ENCODE peak calls at places on chromosome 7, in seven cellular contexts. One of them, this sample, is unnamed.

GRCh38 chr7:12623885-12624498 is 53.5 kb downstream of the SCIN start:
- DNase-seq in lower leg skin: no peak
- DNase-seq in ovary: no peak
- DNase-seq in Peyer's patch: no peak
- DNase-seq in transverse colon: no peak
- DNase-seq in A549: peak; percentile 21
- DNase-seq in stomach: no peak
- DNase-seq in this sample: no peak

GRCh38 chr7:26444554-26444953 is 152.9 kb downstream of the SNX10 start:
- DNase-seq in Peyer's patch: no peak
- DNase-seq in lower leg skin: no peak
- DNase-seq in stomach: no peak
- DNase-seq in A549: no peak
- DNase-seq in ovary: no peak
- DNase-seq in transverse colon: no peak
- DNase-seq in this sample: no peak

GRCh38 chr7:14229047-14229446 is 239.6 kb upstream of the ETV1 start:
- DNase-seq in transverse colon: no peak
- DNase-seq in Peyer's patch: no peak
- DNase-seq in stomach: no peak
- DNase-seq in A549: no peak
- DNase-seq in lower leg skin: no peak
- DNase-seq in ovary: no peak
- DNase-seq in this sample: no peak

GRCh38 chr7:66697451-66698438 is 42.8 kb upstream of the RABGEF1 start:
- DNase-seq in lower leg skin: no peak
- DNase-seq in stomach: no peak
- DNase-seq in ovary: peak; percentile 55
- DNase-seq in Peyer's patch: no peak
- DNase-seq in A549: no peak
- DNase-seq in transverse colon: no peak
- DNase-seq in this sample: peak; percentile 65

GRCh38 chr7:92872701-92873100 is 36.3 kb upstream of the CDK6 start:
- DNase-seq in ovary: no peak
- DNase-seq in A549: no peak
- DNase-seq in Peyer's patch: no peak
- DNase-seq in lower leg skin: no peak
- DNase-seq in transverse colon: no peak
- DNase-seq in stomach: no peak
- DNase-seq in this sample: no peak

GRCh38 chr7:1368682-1369571 is 90.3 kb downstream of the MICALL2 start:
- DNase-seq in stomach: no peak
- DNase-seq in lower leg skin: no peak
- DNase-seq in A549: peak; percentile 83
- DNase-seq in Peyer's patch: no peak
- DNase-seq in transverse colon: no peak
- DNase-seq in ovary: no peak
- DNase-seq in this sample: no peak

GRCh38 chr7:6271694-6272371 is 591 bp downstream of the CYTH3 start:
- DNase-seq in Peyer's patch: peak; percentile 16
- DNase-seq in ovary: peak; percentile 52
- DNase-seq in transverse colon: peak; percentile 28
- DNase-seq in lower leg skin: no peak
- DNase-seq in A549: peak; percentile 25
- DNase-seq in stomach: peak; percentile 26
- DNase-seq in this sample: no peak

GRCh38 chr7:20352573-20353304 is 22.0 kb downstream of the ITGB8 start:
- DNase-seq in transverse colon: no peak
- DNase-seq in A549: peak; percentile 85
- DNase-seq in stomach: no peak
- DNase-seq in lower leg skin: peak; percentile 39
- DNase-seq in ovary: no peak
- DNase-seq in Peyer's patch: no peak
- DNase-seq in this sample: peak; percentile 63

GRCh38 chr7:139131622-139132021 is 22.1 kb upstream of the ZC3HAV1 start:
- DNase-seq in transverse colon: no peak
- DNase-seq in ovary: no peak
- DNase-seq in Peyer's patch: no peak
- DNase-seq in stomach: no peak
- DNase-seq in A549: no peak
- DNase-seq in lower leg skin: no peak
- DNase-seq in this sample: no peak

GRCh38 chr7:1460757-1461639 is 1.7 kb upstream of the MICALL2 start:
- DNase-seq in A549: peak; percentile 44
- DNase-seq in transverse colon: peak; percentile 81
- DNase-seq in stomach: peak; percentile 80
- DNase-seq in ovary: peak; percentile 73
- DNase-seq in lower leg skin: peak; percentile 51
- DNase-seq in Peyer's patch: no peak
- DNase-seq in this sample: peak; percentile 93

GRCh38 chr7:33262476-33262875 is 133.1 kb downstream of the BBS9 start:
- DNase-seq in transverse colon: no peak
- DNase-seq in lower leg skin: no peak
- DNase-seq in A549: no peak
- DNase-seq in ovary: no peak
- DNase-seq in Peyer's patch: no peak
- DNase-seq in stomach: no peak
- DNase-seq in this sample: no peak

GRCh38 chr7:7263297-7264230 is 81.2 kb downstream of the C1GALT1 start:
- DNase-seq in transverse colon: no peak
- DNase-seq in ovary: no peak
- DNase-seq in A549: no peak
- DNase-seq in lower leg skin: no peak
- DNase-seq in Peyer's patch: no peak
- DNase-seq in stomach: no peak
- DNase-seq in this sample: no peak

GRCh38 chr7:74625446-74625845 is 32.1 kb upstream of the GTF2I start:
- DNase-seq in lower leg skin: no peak
- DNase-seq in stomach: no peak
- DNase-seq in transverse colon: no peak
- DNase-seq in A549: no peak
- DNase-seq in Peyer's patch: no peak
- DNase-seq in ovary: no peak
- DNase-seq in this sample: no peak

GRCh38 chr7:123260428-123260960 is 60.7 kb upstream of the SLC13A1 start:
- DNase-seq in stomach: no peak
- DNase-seq in ovary: no peak
- DNase-seq in Peyer's patch: no peak
- DNase-seq in A549: no peak
- DNase-seq in transverse colon: peak; percentile 17
- DNase-seq in lower leg skin: no peak
- DNase-seq in this sample: no peak

GRCh38 chr7:129466796-129467195 is 32.6 kb downstream of the STRIP2 start:
- DNase-seq in A549: no peak
- DNase-seq in lower leg skin: no peak
- DNase-seq in Peyer's patch: no peak
- DNase-seq in stomach: no peak
- DNase-seq in transverse colon: no peak
- DNase-seq in ovary: no peak
- DNase-seq in this sample: no peak

GRCh38 chr7:130371059-130371458 is 9.2 kb upstream of the CPA1 start:
- DNase-seq in A549: no peak
- DNase-seq in Peyer's patch: no peak
- DNase-seq in transverse colon: peak; percentile 24
- DNase-seq in ovary: peak; percentile 65
- DNase-seq in stomach: peak; percentile 35
- DNase-seq in lower leg skin: peak; percentile 43
- DNase-seq in this sample: no peak

GRCh38 chr7:55545496-55545895 is 26.8 kb downstream of the VOPP1 start:
- DNase-seq in transverse colon: no peak
- DNase-seq in A549: no peak
- DNase-seq in stomach: no peak
- DNase-seq in ovary: no peak
- DNase-seq in lower leg skin: no peak
- DNase-seq in Peyer's patch: no peak
- DNase-seq in this sample: peak; percentile 90

GRCh38 chr7:129454249-129454551 is 20.0 kb downstream of the STRIP2 start:
- DNase-seq in lower leg skin: no peak
- DNase-seq in stomach: no peak
- DNase-seq in A549: no peak
- DNase-seq in Peyer's patch: no peak
- DNase-seq in ovary: no peak
- DNase-seq in transverse colon: no peak
- DNase-seq in this sample: no peak

GRCh38 chr7:71237945-71238344 is 106.0 kb downstream of the GALNT17 start:
- DNase-seq in ovary: no peak
- DNase-seq in Peyer's patch: no peak
- DNase-seq in stomach: no peak
- DNase-seq in lower leg skin: no peak
- DNase-seq in A549: no peak
- DNase-seq in transverse colon: no peak
- DNase-seq in this sample: no peak

GRCh38 chr7:43729924-43730248 is 563 bp upstream of the COA1 start:
- DNase-seq in ovary: no peak
- DNase-seq in stomach: no peak
- DNase-seq in Peyer's patch: no peak
- DNase-seq in A549: no peak
- DNase-seq in transverse colon: no peak
- DNase-seq in lower leg skin: no peak
- DNase-seq in this sample: no peak

GRCh38 chr7:43727494-43727893 is 1.8 kb downstream of the COA1 start:
- DNase-seq in stomach: no peak
- DNase-seq in A549: no peak
- DNase-seq in lower leg skin: no peak
- DNase-seq in ovary: no peak
- DNase-seq in transverse colon: no peak
- DNase-seq in Peyer's patch: no peak
- DNase-seq in this sample: no peak

GRCh38 chr7:43726466-43726865 is 2.9 kb downstream of the COA1 start:
- DNase-seq in stomach: no peak
- DNase-seq in A549: no peak
- DNase-seq in Peyer's patch: no peak
- DNase-seq in transverse colon: no peak
- DNase-seq in lower leg skin: no peak
- DNase-seq in ovary: no peak
- DNase-seq in this sample: no peak

GRCh38 chr7:43727003-43727402 is 2.3 kb downstream of the COA1 start:
- DNase-seq in Peyer's patch: no peak
- DNase-seq in A549: no peak
- DNase-seq in stomach: no peak
- DNase-seq in ovary: no peak
- DNase-seq in lower leg skin: no peak
- DNase-seq in transverse colon: no peak
- DNase-seq in this sample: no peak

GRCh38 chr7:43729214-43729923 is at the start of gene COA1:
- DNase-seq in ovary: peak; percentile 89
- DNase-seq in stomach: peak; percentile 84
- DNase-seq in A549: peak; percentile 77
- DNase-seq in transverse colon: peak; percentile 88
- DNase-seq in Peyer's patch: peak; percentile 78
- DNase-seq in lower leg skin: peak; percentile 79
- DNase-seq in this sample: peak; percentile 91
- TF ChIP-seq POLR2A in ovary: peak; percentile 30
- TF ChIP-seq POLR2A in stomach: no peak
- TF ChIP-seq POLR2A in A549: peak; percentile 81
- TF ChIP-seq POLR2A in transverse colon: peak; percentile 55
- TF ChIP-seq POLR2A in Peyer's patch: peak; percentile 26
- TF ChIP-seq POLR2A in lower leg skin: no peak
- TF ChIP-seq POLR2A in this sample: peak; percentile 91

GRCh38 chr7:30027915-30028748 is at the start of gene PLEKHA8:
- DNase-seq in transverse colon: peak; percentile 92
- DNase-seq in lower leg skin: peak; percentile 81
- DNase-seq in Peyer's patch: peak; percentile 84
- DNase-seq in stomach: peak; percentile 87
- DNase-seq in ovary: peak; percentile 91
- DNase-seq in A549: peak; percentile 83
- DNase-seq in this sample: peak; percentile 89
- TF ChIP-seq POLR2A in transverse colon: peak; percentile 50
- TF ChIP-seq POLR2A in lower leg skin: no peak
- TF ChIP-seq POLR2A in Peyer's patch: peak; percentile 69
- TF ChIP-seq POLR2A in stomach: no peak
- TF ChIP-seq POLR2A in ovary: peak; percentile 70
- TF ChIP-seq POLR2A in A549: peak; percentile 44
- TF ChIP-seq POLR2A in this sample: peak; percentile 58

GRCh38 chr7:72334066-72334465 is 78.1 kb downstream of the CALN1 start:
- DNase-seq in Peyer's patch: no peak
- DNase-seq in lower leg skin: no peak
- DNase-seq in A549: no peak
- DNase-seq in stomach: no peak
- DNase-seq in ovary: no peak
- DNase-seq in transverse colon: no peak
- DNase-seq in this sample: no peak
- TF ChIP-seq POLR2A in Peyer's patch: no peak
- TF ChIP-seq POLR2A in lower leg skin: no peak
- TF ChIP-seq POLR2A in A549: no peak
- TF ChIP-seq POLR2A in stomach: no peak
- TF ChIP-seq POLR2A in ovary: no peak
- TF ChIP-seq POLR2A in transverse colon: no peak
- TF ChIP-seq POLR2A in this sample: no peak

DNA sequence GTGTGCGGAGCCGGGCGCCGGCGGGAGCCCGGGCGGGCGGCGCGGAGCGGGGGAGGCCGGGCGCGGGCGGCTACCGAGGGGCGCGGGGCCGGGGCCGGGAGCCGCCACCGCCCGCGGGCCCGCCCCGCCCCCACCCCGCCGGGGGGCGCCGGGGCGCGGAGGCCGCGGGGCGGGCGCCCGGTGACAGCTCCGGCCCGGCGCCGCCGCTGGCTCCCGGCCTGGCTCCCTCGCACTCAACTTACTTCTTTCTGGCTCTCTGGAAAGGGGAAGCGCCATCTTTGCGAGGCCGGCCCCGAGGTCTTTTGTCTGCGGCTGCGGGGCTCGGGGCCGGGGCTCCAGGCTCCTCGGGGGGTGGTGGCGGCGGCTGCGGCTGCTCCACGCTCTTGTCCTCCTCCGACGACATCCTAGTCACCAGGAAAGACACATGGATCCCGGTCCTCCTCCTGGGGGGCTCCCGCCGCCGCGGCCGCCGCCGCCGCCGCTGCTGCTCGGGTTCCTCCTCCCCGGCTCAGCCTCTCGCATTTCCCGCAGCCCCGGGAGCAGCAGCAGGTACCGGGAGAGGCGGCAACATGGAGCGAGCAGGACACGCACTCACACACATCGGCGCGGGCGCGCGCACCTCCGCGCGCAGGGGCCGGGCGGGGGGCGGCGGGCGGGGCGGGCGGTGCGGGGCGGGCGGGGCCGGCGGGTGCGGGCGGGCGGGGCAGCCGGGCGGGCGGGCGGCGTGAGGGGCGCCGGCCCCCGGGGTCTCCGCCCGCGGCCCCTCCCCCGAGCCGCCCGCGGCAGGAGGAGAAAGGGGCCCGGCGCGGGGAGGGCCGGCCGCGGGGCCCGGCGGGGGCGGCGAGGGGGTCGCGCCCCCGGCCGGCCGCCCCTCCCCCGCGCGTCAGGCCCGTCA is at the start of gene KMT2C:
- DNase-seq in ovary: peak; percentile 76
- DNase-seq in transverse colon: peak; percentile 68
- DNase-seq in stomach: peak; percentile 60
- DNase-seq in lower leg skin: peak; percentile 43
- DNase-seq in Peyer's patch: peak; percentile 49
- DNase-seq in A549: no peak
- DNase-seq in this sample: peak; percentile 30
- TF ChIP-seq POLR2A in ovary: peak; percentile 43
- TF ChIP-seq POLR2A in transverse colon: peak; percentile 75
- TF ChIP-seq POLR2A in stomach: no peak
- TF ChIP-seq POLR2A in lower leg skin: no peak
- TF ChIP-seq POLR2A in Peyer's patch: peak; percentile 32
- TF ChIP-seq POLR2A in A549: peak; percentile 40
- TF ChIP-seq POLR2A in this sample: peak; percentile 62

This sample was measured in H54.